ENCODE peak calls at places on chromosomes 12 and 14, in nine cellular contexts. J is astrocyte of the spinal cord; A is GM20000; C is IMR-90; F is SK-N-SH; U is heart right ventricle; G is BE2C; Q is HFF-Myc; M is CD8-positive, alpha-beta T cell. K is an unnamed sample.

GRCh38 chr14:64645220-64645891 is 58.9 kb upstream of the PLEKHG3 start:
- DNase-seq in J (peak), A (no peak), C (peak), F (no peak), U (no peak), G (no peak), Q (peak), M (no peak), K (no peak)

GRCh38 chr12:1104088-1104800 is 113.2 kb downstream of the ERC1 start:
- DNase-seq in J (no peak), A (no peak), C (no peak), F (no peak), U (no peak), G (no peak), Q (no peak), M (no peak), K (no peak)

GRCh38 chr12:56932146-56932545 is 2.1 kb downstream of the SDR9C7 start:
- DNase-seq in J (no peak), A (no peak), C (no peak), F (no peak), U (no peak), G (no peak), Q (no peak), M (no peak), K (no peak)

GRCh38 chr12:12510141-12510540 is 52.5 kb downstream of the DUSP16 start:
- DNase-seq in J (no peak), A (no peak), C (peak), F (no peak), U (no peak), G (no peak), Q (no peak), M (no peak), K (no peak)

GRCh38 chr12:105705765-105706164 is 375.3 kb downstream of the C12orf75 start:
- DNase-seq in J (peak), A (peak), C (peak), F (peak), U (no peak), G (peak), Q (peak), M (no peak), K (no peak)

GRCh38 chr14:40188006-40188405 is 755.8 kb upstream of the FBXO33 start:
- DNase-seq in J (peak), A (no peak), C (no peak), F (no peak), U (no peak), G (no peak), Q (no peak), M (no peak), K (no peak)

GRCh38 chr12:119727600-119728436 is 59.9 kb downstream of the PRKAB1 start:
- DNase-seq in J (no peak), A (no peak), C (no peak), F (no peak), U (no peak), G (no peak), Q (no peak), M (no peak), K (no peak)

GRCh38 chr12:2490746-2491145 is 304.0 kb upstream of the FKBP4 start:
- DNase-seq in J (no peak), A (no peak), C (no peak), F (no peak), U (no peak), G (no peak), Q (no peak), M (no peak), K (no peak)

GRCh38 chr12:19739195-19739776 is 300.0 kb downstream of the AEBP2 start:
- DNase-seq in J (peak), A (peak), C (peak), F (peak), U (no peak), G (peak), Q (peak), M (no peak), K (peak)

GRCh38 chr12:120115692-120116442 is 686 bp downstream of the RAB35 start:
- DNase-seq in J (peak), A (no peak), C (peak), F (no peak), U (no peak), G (peak), Q (no peak), M (no peak), K (no peak)

GRCh38 chr14:81275305-81275950 is 54.7 kb upstream of the GTF2A1 start:
- DNase-seq in J (no peak), A (no peak), C (no peak), F (no peak), U (peak), G (no peak), Q (no peak), M (no peak), K (no peak)

GRCh38 chr12:47748899-47749298 is 9.8 kb downstream of the RAPGEF3 start:
- DNase-seq in J (no peak), A (no peak), C (no peak), F (no peak), U (no peak), G (no peak), Q (no peak), M (no peak), K (no peak)

GRCh38 chr14:66717571-66718140 is 209.7 kb downstream of the GPHN start:
- DNase-seq in J (no peak), A (no peak), C (no peak), F (no peak), U (no peak), G (peak), Q (no peak), M (no peak), K (no peak)

GRCh38 chr12:25069221-25069620 is 120.3 kb upstream of the BCAT1 start:
- DNase-seq in J (no peak), A (no peak), C (peak), F (no peak), U (no peak), G (no peak), Q (no peak), M (no peak), K (no peak)

GRCh38 chr12:52856787-52857186 is 8.0 kb upstream of the KRT78 start:
- DNase-seq in J (no peak), A (no peak), C (no peak), F (no peak), U (no peak), G (no peak), Q (no peak), M (no peak), K (no peak)

GRCh38 chr12:22042981-22043669 is 2.9 kb upstream of the CMAS start:
- DNase-seq in J (peak), A (no peak), C (peak), F (no peak), U (no peak), G (no peak), Q (no peak), M (no peak), K (no peak)

GRCh38 chr12:101877816-101878811 is 734 bp downstream of the DRAM1 start:
- DNase-seq in J (peak), A (peak), C (no peak), F (peak), U (peak), G (no peak), Q (no peak), M (no peak), K (peak)

GRCh38 chr12:69433653-69434052 is 36.5 kb upstream of the FRS2 start:
- DNase-seq in J (no peak), A (no peak), C (no peak), F (no peak), U (no peak), G (no peak), Q (no peak), M (no peak), K (no peak)

GRCh38 chr12:78963439-78964222 is 99.1 kb downstream of the SYT1 start:
- DNase-seq in J (peak), A (no peak), C (peak), F (no peak), U (no peak), G (no peak), Q (no peak), M (no peak), K (no peak)

GRCh38 chr14:70947739-70948138 is 40.5 kb downstream of the PCNX1 start:
- DNase-seq in J (no peak), A (no peak), C (no peak), F (no peak), U (no peak), G (no peak), Q (no peak), M (no peak), K (no peak)

GRCh38 chr12:16454481-16454880 is 107.0 kb downstream of the MGST1 start:
- DNase-seq in J (peak), A (no peak), C (peak), F (no peak), U (no peak), G (no peak), Q (no peak), M (no peak), K (no peak)

GRCh38 chr14:102882233-102882906 is 40.1 kb upstream of the AMN start:
- DNase-seq in J (no peak), A (no peak), C (no peak), F (peak), U (no peak), G (peak), Q (no peak), M (no peak), K (no peak)

GRCh38 chr12:57735952-57736742 is 2.4 kb downstream of the AGAP2 start:
- DNase-seq in J (no peak), A (no peak), C (peak), F (peak), U (peak), G (peak), Q (no peak), M (no peak), K (no peak)

GRCh38 chr12:62285284-62285683 is 25.1 kb downstream of the USP15 start:
- DNase-seq in J (no peak), A (no peak), C (no peak), F (no peak), U (no peak), G (no peak), Q (no peak), M (no peak), K (no peak)

GRCh38 chr12:27300251-27300650 is 32.4 kb upstream of the BMAL2 start:
- DNase-seq in J (no peak), A (no peak), C (no peak), F (no peak), U (no peak), G (no peak), Q (no peak), M (no peak), K (no peak)

GRCh38 chr12:120439646-120440247 is 1.8 kb downstream of the COX6A1 start:
- DNase-seq in J (peak), A (peak), C (peak), F (peak), U (peak), G (peak), Q (peak), M (peak), K (peak)

GRCh38 chr12:13135336-13136178 is 32.1 kb upstream of the GSG1 start:
- DNase-seq in J (peak), A (no peak), C (peak), F (no peak), U (no peak), G (no peak), Q (no peak), M (no peak), K (no peak)

GRCh38 chr14:69288001-69288771 is 28.2 kb downstream of the GALNT16 start:
- DNase-seq in J (peak), A (no peak), C (peak), F (peak), U (no peak), G (peak), Q (no peak), M (no peak), K (no peak)

GRCh38 chr12:105420046-105420445 is 89.6 kb downstream of the C12orf75 start:
- DNase-seq in J (no peak), A (no peak), C (no peak), F (no peak), U (no peak), G (no peak), Q (no peak), M (no peak), K (no peak)

GRCh38 chr14:104186575-104186974 is 48.2 kb downstream of the KIF26A start:
- DNase-seq in J (no peak), A (no peak), C (no peak), F (no peak), U (no peak), G (no peak), Q (no peak), M (no peak), K (no peak)
- TF ChIP-seq CTCF in J (no peak), A (no peak), C (no peak), F (no peak), U (no peak), G (no peak), Q (no peak), M (no peak), K (no peak)

GRCh38 chr12:28711411-28711810 is 437.7 kb upstream of the FAR2 start:
- DNase-seq in J (no peak), A (no peak), C (peak), F (no peak), U (no peak), G (no peak), Q (peak), M (no peak), K (no peak)

GRCh38 chr12:28704477-28705169 is 444.5 kb upstream of the FAR2 start:
- DNase-seq in J (peak), A (no peak), C (peak), F (no peak), U (no peak), G (no peak), Q (no peak), M (no peak), K (no peak)

GRCh38 chr12:28709996-28710685 is 438.9 kb upstream of the FAR2 start:
- DNase-seq in J (peak), A (no peak), C (peak), F (no peak), U (no peak), G (no peak), Q (peak), M (no peak), K (no peak)

GRCh38 chr12:28710882-28711281 is 438.2 kb upstream of the FAR2 start:
- DNase-seq in J (peak), A (no peak), C (peak), F (no peak), U (no peak), G (no peak), Q (peak), M (no peak), K (no peak)

DNA sequence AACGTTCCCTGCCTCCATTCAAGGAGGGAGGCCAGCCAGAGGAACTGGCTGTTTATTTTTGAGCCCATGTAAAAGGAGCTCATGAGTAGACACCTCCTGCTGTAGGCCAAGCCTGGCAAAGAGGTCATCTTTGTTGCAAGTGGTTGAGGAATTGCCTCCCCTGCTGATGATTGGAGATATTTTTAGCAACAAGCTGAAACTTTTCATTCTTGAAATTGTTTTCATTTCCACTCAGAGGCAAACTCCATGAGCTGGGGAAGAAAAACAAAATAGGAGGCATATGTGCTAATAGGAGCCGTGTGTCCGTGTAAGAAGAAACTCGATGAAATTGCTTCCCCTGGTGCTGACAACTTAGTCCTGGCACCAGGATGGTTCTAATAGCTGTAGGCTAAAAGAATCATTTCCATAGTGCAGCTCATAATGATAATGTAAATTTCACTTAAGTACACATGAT is 440.1 kb upstream of the FAR2 start:
- DNase-seq in J (peak), A (no peak), C (peak), F (no peak), U (no peak), G (no peak), Q (peak), M (no peak), K (no peak)
- TF ChIP-seq CTCF in J (no peak), A (no peak), C (no peak), F (peak), U (no peak), G (no peak), Q (no peak), M (no peak), K (no peak)

GRCh38 chr14:105849933-105850626 is 323.7 kb downstream of the TMEM121 start:
- DNase-seq in J (no peak), A (peak), C (no peak), F (no peak), U (no peak), G (no peak), Q (no peak), M (no peak), K (no peak)

GRCh38 chr14:105853089-105853906 is 326.9 kb downstream of the TMEM121 start:
- DNase-seq in J (no peak), A (peak), C (no peak), F (peak), U (no peak), G (peak), Q (no peak), M (no peak), K (no peak)

GRCh38 chr14:105852378-105853088 is 326.1 kb downstream of the TMEM121 start:
- DNase-seq in J (no peak), A (peak), C (no peak), F (peak), U (no peak), G (peak), Q (no peak), M (no peak), K (no peak)

GRCh38 chr14:105850853-105851581 is 324.6 kb downstream of the TMEM121 start:
- DNase-seq in J (no peak), A (peak), C (no peak), F (peak), U (no peak), G (no peak), Q (no peak), M (no peak), K (no peak)

GRCh38 chr14:105851716-105852377 is 325.5 kb downstream of the TMEM121 start:
- DNase-seq in J (no peak), A (peak), C (no peak), F (peak), U (no peak), G (no peak), Q (no peak), M (no peak), K (no peak)
- TF ChIP-seq CTCF in J (no peak), A (no peak), C (no peak), F (no peak), U (no peak), G (no peak), Q (no peak), M (no peak), K (no peak)

DNA sequence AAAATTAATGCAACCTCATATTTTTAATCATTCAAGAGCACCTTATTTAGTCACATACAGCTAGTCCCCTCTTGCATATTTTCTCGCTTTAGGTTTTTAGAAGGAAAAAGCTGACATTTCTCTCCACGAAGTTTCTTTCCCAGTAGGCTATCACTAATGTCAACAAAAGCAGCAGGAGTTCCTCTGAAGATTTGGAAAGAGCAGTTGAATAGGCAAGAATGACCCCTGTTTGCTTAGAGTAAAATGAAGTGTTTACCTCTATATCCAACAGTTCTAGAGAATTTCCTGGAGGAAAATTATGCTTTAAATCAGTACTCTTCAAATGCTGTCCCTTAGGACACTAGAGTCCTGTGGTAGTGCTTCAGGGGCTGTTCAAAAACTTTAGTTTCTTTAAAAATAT is 188.1 kb upstream of the PRKD1 start:
- DNase-seq in J (peak), A (no peak), C (no peak), F (no peak), U (no peak), G (no peak), Q (no peak), M (no peak), K (no peak)
- TF ChIP-seq CTCF in J (no peak), A (no peak), C (no peak), F (no peak), U (no peak), G (no peak), Q (no peak), M (no peak), K (no peak)

GRCh38 chr14:104157303-104157928 is 19.0 kb downstream of the KIF26A start:
- DNase-seq in J (no peak), A (no peak), C (no peak), F (peak), U (no peak), G (peak), Q (no peak), M (no peak), K (no peak)
- TF ChIP-seq CTCF in J (no peak), A (no peak), C (no peak), F (peak), U (no peak), G (peak), Q (peak), M (no peak), K (no peak)

DNA sequence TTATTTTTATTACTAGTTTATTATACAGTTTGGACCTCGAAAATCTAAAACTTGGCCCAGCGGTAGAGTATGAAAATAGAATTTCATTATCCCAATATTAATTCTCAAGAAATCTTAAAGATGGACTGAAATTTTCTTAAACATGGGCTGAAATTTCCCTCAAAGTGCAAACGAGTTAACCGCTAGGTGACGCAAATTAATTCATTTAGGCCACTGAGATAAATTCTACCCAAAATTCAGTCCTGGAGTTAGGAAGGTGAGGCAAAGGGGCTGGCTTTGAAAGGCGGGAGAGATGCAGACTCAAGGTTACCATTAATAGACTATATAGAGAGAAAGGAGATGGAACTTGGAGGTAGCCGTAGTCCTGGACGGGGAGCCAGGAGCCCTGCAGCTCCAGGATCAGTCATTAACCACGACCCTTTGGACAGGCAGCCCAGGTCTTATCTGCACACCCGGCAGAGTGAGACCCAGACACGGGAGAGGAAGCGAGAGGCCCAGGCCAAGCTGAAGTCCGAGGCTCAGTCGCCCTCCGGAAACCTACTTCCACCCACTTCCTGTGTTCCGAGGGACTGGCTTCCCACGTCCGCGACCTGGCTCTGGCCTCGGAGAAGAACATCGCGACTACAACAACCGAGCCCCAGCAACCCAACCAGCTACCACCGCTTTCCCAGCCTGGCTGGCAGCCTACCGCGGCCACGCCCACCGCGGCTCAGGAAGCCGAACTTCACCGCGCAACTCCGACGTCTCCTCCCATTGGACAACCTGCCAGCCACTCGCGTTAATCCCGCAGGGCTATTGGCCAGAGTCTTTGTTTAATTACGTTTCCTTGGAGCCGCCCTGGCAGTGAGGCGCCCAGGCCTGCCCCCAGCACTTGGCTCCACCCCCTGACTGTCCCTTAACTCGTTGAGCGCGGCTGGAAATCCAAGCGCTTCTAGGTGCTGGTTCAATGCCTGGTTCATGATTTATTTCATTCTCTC is at the start of gene EFCAB11:
- DNase-seq in J (peak), A (peak), C (peak), F (peak), U (peak), G (peak), Q (peak), M (peak), K (peak)
- TF ChIP-seq CTCF in J (peak), A (no peak), C (peak), F (peak), U (no peak), G (peak), Q (no peak), M (no peak), K (peak)

K was measured in GM13977.